ENCODE peak calls at places on chromosomes 3 and 15, in four cellular contexts. P is fibroblast of mammary gland, X is A549, W is right atrium auricular region. V is an unnamed sample.

GRCh38 chr3:194283218-194284006 is 67.7 kb downstream of the CPN2 start:
- DNase-seq in P (peak), X (no peak), W (peak), V (no peak)

GRCh38 chr3:134607054-134608022 is 43.5 kb downstream of the KY start:
- DNase-seq in W (no peak), P (peak), X (no peak), V (no peak)

GRCh38 chr3:78268716-78269668 is 1229.1 kb downstream of the ROBO2 start:
- DNase-seq in W (no peak), P (no peak), X (no peak), V (no peak)

GRCh38 chr15:51652084-51652668 is 29.1 kb upstream of the SCG3 start:
- DNase-seq in P (no peak), W (no peak), X (no peak), V (no peak)

GRCh38 chr3:16687206-16687605 is 82.0 kb upstream of the DAZL start:
- DNase-seq in X (no peak), P (no peak), W (no peak), V (no peak)

GRCh38 chr3:120449701-120450216 is 1.0 kb downstream of the FSTL1 start:
- DNase-seq in W (no peak), X (no peak), P (peak), V (no peak)

GRCh38 chr15:29698030-29698701 is 124.1 kb downstream of the TJP1 start:
- DNase-seq in W (no peak), X (peak), P (peak), V (no peak)

GRCh38 chr3:111924283-111924682 is 54.5 kb upstream of the ABHD10 start:
- DNase-seq in P (no peak), W (peak), X (no peak), V (peak)

GRCh38 chr15:74885461-74885860 is 4.4 kb upstream of the MPI start:
- DNase-seq in W (no peak), X (no peak), P (no peak), V (no peak)

GRCh38 chr15:74884428-74885223 is 5.2 kb upstream of the MPI start:
- DNase-seq in W (no peak), P (peak), X (no peak), V (no peak)

GRCh38 chr15:74878273-74878672 is 5.1 kb upstream of the SCAMP2 start:
- DNase-seq in P (no peak), X (no peak), W (no peak), V (no peak)

GRCh38 chr15:74882528-74882927 is 7.3 kb upstream of the MPI start:
- DNase-seq in W (no peak), X (no peak), P (no peak), V (no peak)
- TF ChIP-seq CTCF in W (no peak), X (no peak), P (no peak), V (no peak)

GRCh38 chr3:7621645-7622044 is 760.7 kb downstream of the GRM7 start:
- DNase-seq in X (no peak), W (no peak), P (no peak), V (no peak)
- TF ChIP-seq CTCF in X (no peak), W (no peak), P (no peak), V (no peak)

GRCh38 chr3:143185401-143185800 is 65.8 kb downstream of the CHST2 start:
- DNase-seq in W (no peak), X (no peak), P (no peak), V (no peak)

GRCh38 chr3:143182861-143183667 is 63.5 kb downstream of the CHST2 start:
- DNase-seq in W (no peak), X (no peak), P (peak), V (no peak)

GRCh38 chr3:143187132-143187531 is 67.6 kb downstream of the CHST2 start:
- DNase-seq in P (no peak), X (no peak), W (no peak), V (no peak)

GRCh38 chr3:143183668-143183970 is 64.0 kb downstream of the CHST2 start:
- DNase-seq in X (no peak), W (no peak), P (no peak), V (no peak)

GRCh38 chr3:143184098-143184497 is 64.5 kb downstream of the CHST2 start:
- DNase-seq in X (no peak), P (no peak), W (no peak), V (no peak)
- TF ChIP-seq CTCF in X (no peak), P (no peak), W (no peak), V (no peak)

DNA sequence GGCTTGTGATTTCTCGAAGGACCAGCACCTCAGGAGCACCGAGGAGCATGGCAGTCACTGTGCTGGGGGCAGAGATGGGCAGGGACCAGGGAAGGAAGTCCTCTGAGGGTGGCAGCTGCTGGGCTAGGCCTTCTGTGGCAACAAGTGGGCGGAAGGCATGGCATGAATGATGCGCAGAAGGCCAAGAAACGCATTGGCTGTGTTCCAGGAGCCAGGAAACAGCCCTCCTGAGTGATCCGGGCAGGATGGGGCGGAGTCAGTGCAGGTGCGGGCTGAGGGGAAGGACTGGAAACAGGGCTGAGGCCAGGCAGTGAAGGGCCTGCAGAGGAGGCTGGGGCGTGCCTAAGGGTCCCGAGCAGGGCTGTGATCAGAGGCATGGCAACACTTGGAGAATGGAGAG is 23.6 kb downstream of the MRPS11 start:
- DNase-seq in W (no peak), P (no peak), X (no peak), V (no peak)
- TF ChIP-seq CTCF in W (no peak), P (no peak), X (no peak), V (no peak)

GRCh38 chr3:40848411-40848810 is 323.7 kb downstream of the ZNF621 start:
- DNase-seq in P (no peak), X (no peak), W (no peak), V (no peak)

GRCh38 chr3:40845916-40846315 is 321.2 kb downstream of the ZNF621 start:
- DNase-seq in X (no peak), W (no peak), P (no peak), V (no peak)

GRCh38 chr3:40845447-40845846 is 320.7 kb downstream of the ZNF621 start:
- DNase-seq in P (no peak), W (no peak), X (no peak), V (no peak)

GRCh38 chr3:40846466-40846865 is 321.7 kb downstream of the ZNF621 start:
- DNase-seq in X (no peak), W (no peak), P (no peak), V (no peak)

DNA sequence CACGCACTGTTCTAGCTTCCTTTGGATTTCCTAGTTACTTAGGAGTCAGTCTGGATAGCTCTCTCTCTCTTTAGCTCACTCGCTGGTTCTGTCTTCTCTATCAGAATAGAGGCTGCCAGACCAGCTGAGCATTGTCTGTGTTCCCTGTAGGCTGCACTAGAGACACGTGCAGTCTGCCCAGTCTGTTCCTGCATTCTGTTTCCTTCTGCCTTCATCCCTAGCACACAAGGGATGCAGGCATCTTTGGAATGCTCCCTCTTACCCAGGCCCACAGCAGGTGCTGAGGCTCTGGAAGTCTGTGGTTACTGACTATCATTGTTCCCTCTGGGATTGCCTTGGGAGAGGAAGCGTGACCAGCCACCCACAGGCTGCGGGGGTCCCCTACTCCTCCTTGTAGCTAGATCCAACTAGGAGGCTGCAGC is 322.8 kb downstream of the ZNF621 start:
- DNase-seq in P (peak), W (no peak), X (no peak), V (peak)
- TF ChIP-seq CTCF in P (no peak), W (no peak), X (no peak), V (no peak)

GRCh38 chr3:8938021-8938420 is 25.3 kb downstream of the RAD18 start:
- DNase-seq in X (peak), W (no peak), P (peak), V (no peak)
- TF ChIP-seq CTCF in X (peak), W (no peak), P (peak), V (peak)

GRCh38 chr15:72340366-72340765 is 20.4 kb upstream of the CELF6 start:
- DNase-seq in X (peak), P (peak), W (no peak), V (no peak)

GRCh38 chr15:72344602-72345001 is 24.6 kb upstream of the CELF6 start:
- DNase-seq in P (no peak), X (no peak), W (no peak), V (no peak)

GRCh38 chr15:72339777-72340177 is 19.8 kb upstream of the CELF6 start:
- DNase-seq in P (peak), W (no peak), X (peak), V (no peak)

GRCh38 chr15:72341361-72341760 is 21.4 kb upstream of the CELF6 start:
- DNase-seq in P (no peak), W (no peak), X (peak), V (peak)

DNA sequence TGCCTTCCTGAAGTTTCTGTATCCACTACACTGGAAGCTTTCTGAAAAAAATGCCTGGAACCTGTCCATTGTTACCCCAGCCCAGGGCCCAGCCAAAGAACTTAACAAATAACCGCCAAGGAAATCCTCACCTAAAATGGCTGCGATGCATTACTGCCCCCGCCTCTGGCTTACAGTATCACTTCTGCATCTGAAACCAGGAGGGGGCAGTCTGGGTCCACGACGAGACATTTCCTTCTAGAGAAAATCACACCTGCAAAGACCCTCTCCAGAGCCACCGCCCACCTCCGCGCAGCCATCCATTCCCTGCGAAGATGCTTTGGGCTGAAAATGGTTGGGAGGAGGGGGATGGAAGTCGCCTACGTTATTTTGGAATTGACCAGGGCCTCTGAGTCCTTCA is 22.4 kb upstream of the CELF6 start:
- DNase-seq in X (peak), P (peak), W (no peak), V (peak)
- TF ChIP-seq CTCF in X (peak), P (peak), W (no peak), V (no peak)

DNA sequence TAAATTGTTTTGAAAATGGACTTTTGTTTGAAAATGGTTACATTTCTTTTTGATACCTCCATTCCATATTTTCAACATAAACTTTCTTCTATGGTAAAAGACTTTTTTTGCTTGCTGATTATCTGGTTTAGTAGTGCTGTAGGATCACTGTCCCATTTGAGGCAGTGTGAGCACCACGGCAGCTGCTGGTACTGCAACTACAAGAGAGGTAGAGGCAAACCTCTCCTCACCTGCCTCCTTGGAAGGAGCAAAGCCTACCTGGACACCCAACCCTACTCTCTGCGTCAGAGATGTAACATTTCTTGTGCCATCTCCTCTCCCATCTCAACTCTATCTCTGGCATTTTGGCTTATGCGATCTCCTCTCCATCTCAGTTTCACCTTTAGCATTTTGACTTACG is 460.1 kb downstream of the SHQ1 start:
- DNase-seq in P (no peak), W (no peak), X (no peak), V (no peak)
- TF ChIP-seq CTCF in P (no peak), W (no peak), X (no peak), V (no peak)

DNA sequence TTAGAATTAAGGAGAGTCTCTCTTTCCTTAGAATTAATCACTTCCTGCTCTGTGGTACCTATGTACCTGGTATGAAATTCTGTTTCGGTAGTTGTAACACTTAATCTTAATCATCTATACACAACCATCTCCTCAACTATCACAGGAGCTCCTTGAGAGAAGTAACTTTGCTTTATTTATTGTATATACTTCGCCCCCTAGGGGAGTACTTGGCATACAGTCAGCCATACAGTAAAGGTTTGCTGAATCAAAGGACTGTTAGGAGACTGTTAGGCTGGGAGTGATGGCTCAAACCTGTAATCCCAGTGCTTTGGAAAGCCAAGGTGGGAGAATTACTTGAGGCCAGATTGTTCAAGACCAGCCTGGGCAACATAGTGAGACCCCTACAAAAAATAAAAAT is 44.7 kb downstream of the RORA start:
- DNase-seq in X (no peak), P (no peak), W (no peak), V (no peak)
- TF ChIP-seq CTCF in X (no peak), P (no peak), W (no peak), V (no peak)

DNA sequence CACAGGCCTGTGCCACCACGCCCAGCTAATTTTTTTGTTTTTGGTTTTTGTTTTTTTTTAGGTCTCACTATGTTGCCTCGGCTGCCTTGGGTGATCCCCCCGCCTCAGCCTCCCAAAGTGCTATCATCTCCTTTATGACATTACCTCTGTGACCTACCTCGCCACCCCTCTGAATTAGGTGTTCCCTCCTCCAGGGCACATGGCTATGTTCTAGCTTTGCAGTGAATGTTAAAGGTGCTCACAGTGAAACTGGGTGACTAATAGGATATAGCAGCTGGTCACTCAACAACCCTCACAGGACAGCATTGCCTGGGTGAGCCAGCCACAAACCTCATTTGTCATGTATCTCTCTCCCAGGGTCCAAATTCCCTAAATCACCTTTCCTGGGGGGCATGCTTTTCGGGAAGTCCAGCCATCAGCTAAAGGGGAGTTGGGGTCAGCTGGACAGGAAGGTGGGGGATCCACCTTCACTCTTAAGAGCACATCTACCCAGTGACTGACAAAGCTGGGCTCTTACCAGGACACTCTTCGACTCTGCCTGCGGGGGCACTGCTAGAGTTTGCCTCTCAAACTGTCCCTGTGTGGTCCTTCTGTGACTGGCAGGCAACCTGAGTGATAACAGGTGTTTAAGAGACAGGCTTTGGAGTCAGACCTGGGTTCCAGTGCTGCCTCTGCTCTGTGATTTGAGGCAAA is 1.6 kb upstream of the TTLL3 start:
- DNase-seq in X (peak), P (peak), W (no peak), V (peak)
- TF ChIP-seq CTCF in X (no peak), P (peak), W (no peak), V (no peak)

V was measured in endothelial cell.